ENCODE peak calls at places on chromosomes 16 and 17, in eight cellular contexts. I is endothelial cell of umbilical vein, K is head of caudate nucleus, M is astrocyte of the spinal cord, C is neural progenitor cell, A is esophagus muscularis mucosa, N is NCI-H2081, U is T-helper 2 cell. V is an unnamed sample.

GRCh38 chr16:1871974-1872635 is at the start of gene MEIOB:
- DNase-seq in C (peak), A (no peak), K (no peak), M (peak), I (peak), N (no peak), U (no peak), V (peak)

GRCh38 chr17:77473615-77474226 is 333.0 kb downstream of the SEC14L1 start:
- DNase-seq in C (no peak), N (no peak), M (no peak), K (no peak), A (no peak), U (no peak), I (no peak), V (no peak)

GRCh38 chr16:66668777-66669444 is 27.6 kb downstream of the CMTM4 start:
- DNase-seq in K (no peak), C (no peak), A (no peak), M (peak), U (no peak), I (no peak), N (no peak), V (no peak)

GRCh38 chr16:12379318-12379717 is 402.8 kb downstream of the SNX29 start:
- DNase-seq in A (no peak), I (no peak), M (no peak), N (no peak), U (no peak), C (no peak), K (no peak), V (no peak)

GRCh38 chr17:17051791-17052461 is 9.7 kb downstream of the MPRIP start:
- DNase-seq in C (no peak), K (no peak), M (no peak), I (no peak), A (no peak), U (no peak), N (no peak), V (no peak)

GRCh38 chr17:32007463-32008298 is 498 bp downstream of the LRRC37B start:
- DNase-seq in K (peak), M (peak), N (no peak), C (peak), I (peak), U (peak), A (no peak), V (peak)

GRCh38 chr16:70715113-70715711 is 29.4 kb upstream of the MTSS2 start:
- DNase-seq in N (no peak), U (no peak), M (peak), C (no peak), I (no peak), A (no peak), K (peak), V (peak)

GRCh38 chr17:33511670-33512069 is 218.6 kb upstream of the ASIC2 start:
- DNase-seq in U (no peak), A (no peak), K (no peak), C (no peak), I (no peak), M (no peak), N (no peak), V (no peak)

GRCh38 chr16:53529529-53529928 is 26.5 kb upstream of the AKTIP start:
- DNase-seq in A (no peak), K (no peak), I (no peak), N (no peak), M (no peak), C (no peak), U (no peak), V (no peak)

GRCh38 chr17:52024296-52024870 is 134.1 kb downstream of the CA10 start:
- DNase-seq in C (no peak), N (peak), I (no peak), K (no peak), M (peak), A (no peak), U (no peak), V (no peak)